ENCODE peak calls at places on chromosome X, in ten cellular contexts. Y is uterus, F is right atrium auricular region, O is brain microvascular endothelial cell, E is upper lobe of left lung, M is tibial nerve, N is IMR-90, C is BJ, J is fibroblast of lung, D is H1. H is an unnamed sample.
A peak's percentile ranks its signal among the peaks of the same experiment; 100 is the strongest.

GRCh38 chrX:20740443-20740842 is 473.7 kb upstream of the RPS6KA3 start:
- DNase-seq in O (no peak), C (no peak), Y (no peak), D (no peak), J (no peak), E (no peak), N (no peak), F (no peak), M (no peak), H (no peak)

GRCh38 chrX:5176766-5177165 is 1051.9 kb downstream of the NLGN4X start:
- DNase-seq in F (no peak), D (no peak), Y (no peak), M (no peak), J (no peak), O (no peak), E (no peak), N (no peak), C (no peak), H (no peak)

GRCh38 chrX:130170752-130171445 is 863 bp upstream of the RAB33A start:
- DNase-seq in C (no peak), N (no peak), O (peak; percentile 20), J (peak; percentile 8), E (peak; percentile 53), M (no peak), Y (peak; percentile 27), D (no peak), F (no peak), H (no peak)

GRCh38 chrX:152810403-152810802 is 20.2 kb downstream of the CETN2 start:
- DNase-seq in D (no peak), E (no peak), F (no peak), J (no peak), Y (no peak), M (no peak), O (no peak), N (no peak), C (no peak), H (no peak)

GRCh38 chrX:79365591-79365990 is 1.5 kb downstream of the ITM2A start:
- DNase-seq in N (no peak), M (no peak), O (no peak), Y (no peak), C (no peak), E (no peak), F (no peak), D (no peak), J (no peak), H (no peak)

GRCh38 chrX:144717682-144718081 is 529.6 kb upstream of the SPANXN1 start:
- DNase-seq in N (no peak), E (no peak), C (no peak), J (no peak), D (no peak), M (no peak), O (no peak), Y (no peak), F (no peak), H (no peak)

GRCh38 chrX:39969099-39969825 is 128.5 kb downstream of the BCOR start:
- DNase-seq in C (no peak), J (no peak), E (peak; percentile 29), D (no peak), O (no peak), N (no peak), F (no peak), M (no peak), Y (no peak), H (no peak)

GRCh38 chrX:119105826-119106225 is 21.8 kb downstream of the KIAA1210 start:
- DNase-seq in F (no peak), O (peak; percentile 9), C (no peak), D (no peak), E (no peak), Y (no peak), N (peak; percentile 19), J (peak; percentile 68), M (no peak), H (no peak)

GRCh38 chrX:21974011-21974385 is 33.5 kb downstream of the SMS start:
- DNase-seq in O (no peak), J (peak; percentile 46), M (no peak), D (no peak), N (no peak), C (no peak), F (no peak), Y (no peak), E (no peak), H (peak; percentile 80)

GRCh38 chrX:360496-361150 is 26.1 kb downstream of the PPP2R3B start:
- DNase-seq in E (no peak), C (no peak), J (no peak), M (no peak), O (no peak), F (no peak), D (no peak), N (no peak), Y (no peak), H (no peak)

DNA sequence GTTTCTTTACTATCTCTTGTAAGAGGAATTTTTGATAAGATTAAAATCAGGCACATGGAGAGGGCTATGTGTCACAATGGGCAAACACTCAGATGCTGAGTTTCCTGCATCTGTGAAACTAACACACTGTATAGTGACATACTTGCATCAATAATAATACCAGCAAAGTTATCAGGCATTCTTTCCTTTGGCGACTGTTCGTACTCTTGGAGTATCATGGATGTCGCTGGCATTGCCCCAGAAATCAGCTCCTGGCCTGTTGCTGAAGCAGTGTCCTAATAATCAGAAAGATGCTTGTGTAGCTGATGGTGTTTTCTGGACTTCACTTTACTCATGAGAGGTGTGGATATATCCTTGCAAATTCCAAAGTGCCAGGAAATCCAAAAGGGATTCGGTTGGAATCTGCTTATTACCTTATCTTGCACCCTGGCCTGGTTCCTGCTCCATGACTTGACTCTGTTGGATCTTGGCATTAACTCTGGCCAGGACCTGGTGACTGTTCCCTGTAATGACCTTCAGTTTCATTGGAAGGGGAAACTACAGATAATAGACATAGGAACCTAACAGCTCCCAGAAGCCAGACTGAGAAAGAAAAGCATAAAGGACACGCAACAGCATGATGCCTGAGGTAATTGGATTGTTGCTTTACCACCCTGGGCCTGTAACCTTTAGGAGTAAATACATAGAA is 762.5 kb upstream of the GRIA3 start:
- DNase-seq in M (no peak), C (no peak), J (no peak), E (no peak), O (no peak), Y (no peak), F (no peak), N (no peak), D (no peak), H (no peak)
- TF ChIP-seq CTCF in M (no peak), C (no peak), J (no peak), E (no peak), O (no peak), Y (no peak), F (no peak), N (no peak), D (no peak), H (no peak)

GRCh38 chrX:7314425-7314824 is 166.5 kb upstream of the PUDP start:
- DNase-seq in O (no peak), F (no peak), M (no peak), E (no peak), N (no peak), C (no peak), J (no peak), Y (no peak), D (no peak), H (no peak)

GRCh38 chrX:7316887-7317286 is 168.9 kb upstream of the PUDP start:
- DNase-seq in Y (no peak), J (no peak), E (no peak), O (no peak), C (peak; percentile 49), D (no peak), M (no peak), F (no peak), N (peak; percentile 57), H (no peak)

GRCh38 chrX:7316280-7316679 is 168.3 kb upstream of the PUDP start:
- DNase-seq in D (no peak), J (peak; percentile 2), F (no peak), N (no peak), O (no peak), M (no peak), E (no peak), Y (no peak), C (no peak), H (peak; percentile 12)

GRCh38 chrX:7318246-7318645 is 170.3 kb upstream of the PUDP start:
- DNase-seq in D (no peak), M (no peak), F (no peak), O (no peak), E (no peak), Y (no peak), J (no peak), N (peak; percentile 24), C (no peak), H (no peak)

DNA sequence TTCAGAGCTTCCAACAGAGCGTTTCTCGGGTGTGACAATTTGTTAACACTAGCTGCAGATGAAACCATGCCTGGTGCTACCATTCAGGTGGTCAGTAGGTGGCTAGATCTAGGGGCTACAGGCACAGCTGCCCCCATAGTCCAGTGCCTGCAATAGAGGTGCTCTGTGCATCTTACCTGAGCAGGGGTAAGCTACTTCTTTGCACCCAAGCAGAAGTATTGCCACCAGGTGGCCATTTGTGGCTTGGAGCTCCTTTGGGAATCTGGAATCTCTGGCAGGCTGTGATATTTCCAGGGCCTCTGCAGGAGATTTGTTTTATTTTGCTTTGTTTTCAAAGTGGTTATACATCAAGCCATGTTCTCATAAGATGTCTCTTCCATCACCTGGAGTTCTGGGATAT is 170.7 kb upstream of the PUDP start:
- DNase-seq in D (no peak), J (no peak), O (no peak), N (no peak), M (no peak), F (no peak), C (no peak), Y (no peak), E (no peak), H (no peak)
- H3K4me3 ChIP-seq in D (no peak overlapping the region), J (no peak overlapping the region), O (no peak overlapping the region), N (no peak overlapping the region), M (no peak overlapping the region), F (no peak overlapping the region), C (no peak overlapping the region), Y (no peak overlapping the region), E (no peak overlapping the region), H (no peak overlapping the region)

DNA sequence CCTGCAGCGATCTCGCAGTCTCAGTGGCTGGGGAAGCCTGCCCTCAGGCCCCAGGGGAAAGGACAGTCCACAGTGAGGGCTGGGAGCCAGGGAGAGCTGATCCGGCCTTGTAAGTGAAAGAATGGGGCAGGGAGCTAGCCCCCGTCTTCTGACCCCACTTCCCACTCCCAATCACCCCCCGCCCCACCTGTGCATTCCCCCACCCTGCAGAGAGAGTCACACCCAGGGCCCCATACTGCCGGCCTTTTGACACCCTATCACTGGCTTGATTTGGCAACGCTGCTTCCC is 3.8 kb downstream of the ARHGAP4 start:
- DNase-seq in C (no peak), O (no peak), E (no peak), D (no peak), N (no peak), M (no peak), J (no peak), Y (no peak), F (no peak), H (no peak)
- H3K36me3 ChIP-seq in C (no peaks in the 10 kb centered on the region), O (no peaks in the 10 kb centered on the region), E (no peaks in the 10 kb centered on the region), D (no peaks in the 10 kb centered on the region), N (no peaks in the 10 kb centered on the region), M (no peaks in the 10 kb centered on the region), J (no peaks in the 10 kb centered on the region), Y (no peaks in the 10 kb centered on the region), F (no peaks in the 10 kb centered on the region), H (no peaks in the 10 kb centered on the region)

GRCh38 chrX:117645639-117646038 is 471.0 kb downstream of the KLHL13 start:
- DNase-seq in Y (no peak), F (no peak), C (no peak), N (no peak), O (no peak), E (no peak), D (no peak), M (no peak), J (no peak), H (no peak)

GRCh38 chrX:117636826-117637225 is 479.8 kb downstream of the KLHL13 start:
- DNase-seq in Y (no peak), C (no peak), D (no peak), M (no peak), E (no peak), J (no peak), O (no peak), N (no peak), F (no peak), H (no peak)

GRCh38 chrX:117641913-117642656 is 474.5 kb downstream of the KLHL13 start:
- DNase-seq in E (no peak), M (no peak), Y (no peak), O (no peak), C (no peak), J (no peak), N (no peak), F (no peak), D (no peak), H (no peak)
- TF ChIP-seq CTCF in E (no peak), M (no peak), Y (no peak), O (no peak), C (no peak), J (no peak), N (no peak), F (no peak), D (no peak), H (no peak)

H was measured in bronchial epithelial cell.